ENCODE peak calls at places on chromosomes 11 and 22, in four cellular contexts. One of them, this sample, is unnamed.

GRCh38 chr22:32904044-32904443 is 102.5 kb downstream of the TIMP3 start:
- DNase-seq in stimulated activated naive CD8-positive, alpha-beta T cell treated with anti-CD3 and anti-CD28 coated beads, Interleukin-15, amount 100 ng/mL, for 72 hours: no peak
- DNase-seq in progenitor cell of endocrine pancreas: no peak
- DNase-seq in body of pancreas: peak
- DNase-seq in this sample: peak

GRCh38 chr22:32076726-32077550 is 33.9 kb downstream of the SLC5A1 start:
- DNase-seq in stimulated activated naive CD8-positive, alpha-beta T cell treated with anti-CD3 and anti-CD28 coated beads, Interleukin-15, amount 100 ng/mL, for 72 hours: no peak
- DNase-seq in progenitor cell of endocrine pancreas: no peak
- DNase-seq in body of pancreas: no peak
- DNase-seq in this sample: no peak

GRCh38 chr11:47216141-47216798 is 1.5 kb downstream of the DDB2 start:
- DNase-seq in stimulated activated naive CD8-positive, alpha-beta T cell treated with anti-CD3 and anti-CD28 coated beads, Interleukin-15, amount 100 ng/mL, for 72 hours: peak
- DNase-seq in progenitor cell of endocrine pancreas: no peak
- DNase-seq in body of pancreas: peak
- DNase-seq in this sample: no peak

GRCh38 chr11:9748361-9748970 is 84.6 kb downstream of the SWAP70 start:
- DNase-seq in stimulated activated naive CD8-positive, alpha-beta T cell treated with anti-CD3 and anti-CD28 coated beads, Interleukin-15, amount 100 ng/mL, for 72 hours: peak
- DNase-seq in progenitor cell of endocrine pancreas: no peak
- DNase-seq in body of pancreas: peak
- DNase-seq in this sample: no peak

GRCh38 chr11:1171985-1172728 is 14.4 kb downstream of the MUC5AC start:
- DNase-seq in stimulated activated naive CD8-positive, alpha-beta T cell treated with anti-CD3 and anti-CD28 coated beads, Interleukin-15, amount 100 ng/mL, for 72 hours: no peak
- DNase-seq in progenitor cell of endocrine pancreas: no peak
- DNase-seq in body of pancreas: no peak
- DNase-seq in this sample: no peak

GRCh38 chr11:94315664-94316063 is 11.3 kb downstream of the IZUMO1R start:
- DNase-seq in stimulated activated naive CD8-positive, alpha-beta T cell treated with anti-CD3 and anti-CD28 coated beads, Interleukin-15, amount 100 ng/mL, for 72 hours: no peak
- DNase-seq in progenitor cell of endocrine pancreas: no peak
- DNase-seq in body of pancreas: no peak
- DNase-seq in this sample: no peak

GRCh38 chr11:60459345-60459744 is 3.7 kb downstream of the MS4A1 start:
- DNase-seq in stimulated activated naive CD8-positive, alpha-beta T cell treated with anti-CD3 and anti-CD28 coated beads, Interleukin-15, amount 100 ng/mL, for 72 hours: no peak
- DNase-seq in progenitor cell of endocrine pancreas: no peak
- DNase-seq in body of pancreas: no peak
- DNase-seq in this sample: no peak

GRCh38 chr11:107733518-107733917 is 21.7 kb upstream of the SLN start:
- DNase-seq in stimulated activated naive CD8-positive, alpha-beta T cell treated with anti-CD3 and anti-CD28 coated beads, Interleukin-15, amount 100 ng/mL, for 72 hours: no peak
- DNase-seq in progenitor cell of endocrine pancreas: no peak
- DNase-seq in body of pancreas: no peak
- DNase-seq in this sample: no peak

GRCh38 chr11:65615950-65616574 is 486 bp downstream of the PCNX3 start:
- DNase-seq in stimulated activated naive CD8-positive, alpha-beta T cell treated with anti-CD3 and anti-CD28 coated beads, Interleukin-15, amount 100 ng/mL, for 72 hours: no peak
- DNase-seq in progenitor cell of endocrine pancreas: no peak
- DNase-seq in body of pancreas: peak
- DNase-seq in this sample: no peak

GRCh38 chr11:37459430-37459829 is 861.4 kb upstream of the RAG2 start:
- DNase-seq in stimulated activated naive CD8-positive, alpha-beta T cell treated with anti-CD3 and anti-CD28 coated beads, Interleukin-15, amount 100 ng/mL, for 72 hours: no peak
- DNase-seq in progenitor cell of endocrine pancreas: no peak
- DNase-seq in body of pancreas: no peak
- DNase-seq in this sample: no peak

GRCh38 chr11:106999203-106999602 is 19.1 kb downstream of the GUCY1A2 start:
- DNase-seq in stimulated activated naive CD8-positive, alpha-beta T cell treated with anti-CD3 and anti-CD28 coated beads, Interleukin-15, amount 100 ng/mL, for 72 hours: no peak
- DNase-seq in progenitor cell of endocrine pancreas: no peak
- DNase-seq in body of pancreas: no peak
- DNase-seq in this sample: no peak

GRCh38 chr11:2574553-2575535 is 125.0 kb downstream of the KCNQ1OT1 start:
- DNase-seq in stimulated activated naive CD8-positive, alpha-beta T cell treated with anti-CD3 and anti-CD28 coated beads, Interleukin-15, amount 100 ng/mL, for 72 hours: no peak
- DNase-seq in progenitor cell of endocrine pancreas: no peak
- DNase-seq in body of pancreas: peak
- DNase-seq in this sample: no peak

GRCh38 chr11:85663781-85664560 is 958 bp downstream of the CREBZF start:
- DNase-seq in stimulated activated naive CD8-positive, alpha-beta T cell treated with anti-CD3 and anti-CD28 coated beads, Interleukin-15, amount 100 ng/mL, for 72 hours: peak
- DNase-seq in progenitor cell of endocrine pancreas: peak
- DNase-seq in body of pancreas: peak
- DNase-seq in this sample: no peak

GRCh38 chr11:2151500-2152257 is 9.3 kb downstream of the INS start:
- DNase-seq in stimulated activated naive CD8-positive, alpha-beta T cell treated with anti-CD3 and anti-CD28 coated beads, Interleukin-15, amount 100 ng/mL, for 72 hours: peak
- DNase-seq in progenitor cell of endocrine pancreas: peak
- DNase-seq in body of pancreas: peak
- DNase-seq in this sample: no peak

GRCh38 chr22:48276933-48277867 is 1514.8 kb downstream of the TBC1D22A start:
- DNase-seq in stimulated activated naive CD8-positive, alpha-beta T cell treated with anti-CD3 and anti-CD28 coated beads, Interleukin-15, amount 100 ng/mL, for 72 hours: no peak
- DNase-seq in progenitor cell of endocrine pancreas: no peak
- DNase-seq in body of pancreas: no peak
- DNase-seq in this sample: no peak

GRCh38 chr11:43920598-43921419 is 21.6 kb upstream of the C11orf96 start:
- DNase-seq in stimulated activated naive CD8-positive, alpha-beta T cell treated with anti-CD3 and anti-CD28 coated beads, Interleukin-15, amount 100 ng/mL, for 72 hours: peak
- DNase-seq in progenitor cell of endocrine pancreas: no peak
- DNase-seq in body of pancreas: peak
- DNase-seq in this sample: no peak

GRCh38 chr11:57539342-57539741 is 1.9 kb downstream of the SMTNL1 start:
- DNase-seq in stimulated activated naive CD8-positive, alpha-beta T cell treated with anti-CD3 and anti-CD28 coated beads, Interleukin-15, amount 100 ng/mL, for 72 hours: no peak
- DNase-seq in progenitor cell of endocrine pancreas: no peak
- DNase-seq in body of pancreas: no peak
- DNase-seq in this sample: no peak

GRCh38 chr11:65308281-65308891 is 6.3 kb upstream of the CDC42EP2 start:
- DNase-seq in stimulated activated naive CD8-positive, alpha-beta T cell treated with anti-CD3 and anti-CD28 coated beads, Interleukin-15, amount 100 ng/mL, for 72 hours: no peak
- DNase-seq in progenitor cell of endocrine pancreas: no peak
- DNase-seq in body of pancreas: peak
- DNase-seq in this sample: no peak

GRCh38 chr22:26547426-26547825 is 35.2 kb upstream of the TFIP11 start:
- DNase-seq in stimulated activated naive CD8-positive, alpha-beta T cell treated with anti-CD3 and anti-CD28 coated beads, Interleukin-15, amount 100 ng/mL, for 72 hours: peak
- DNase-seq in progenitor cell of endocrine pancreas: no peak
- DNase-seq in body of pancreas: no peak
- DNase-seq in this sample: no peak

GRCh38 chr11:3849297-3849874 is 6.1 kb upstream of the STIM1 start:
- DNase-seq in stimulated activated naive CD8-positive, alpha-beta T cell treated with anti-CD3 and anti-CD28 coated beads, Interleukin-15, amount 100 ng/mL, for 72 hours: peak
- DNase-seq in progenitor cell of endocrine pancreas: no peak
- DNase-seq in body of pancreas: peak
- DNase-seq in this sample: no peak

GRCh38 chr11:115364892-115365291 is 139.3 kb downstream of the CADM1 start:
- DNase-seq in stimulated activated naive CD8-positive, alpha-beta T cell treated with anti-CD3 and anti-CD28 coated beads, Interleukin-15, amount 100 ng/mL, for 72 hours: no peak
- DNase-seq in progenitor cell of endocrine pancreas: no peak
- DNase-seq in body of pancreas: no peak
- DNase-seq in this sample: no peak

GRCh38 chr11:14927146-14927545 is 35.1 kb upstream of the CYP2R1 start:
- DNase-seq in stimulated activated naive CD8-positive, alpha-beta T cell treated with anti-CD3 and anti-CD28 coated beads, Interleukin-15, amount 100 ng/mL, for 72 hours: no peak
- DNase-seq in progenitor cell of endocrine pancreas: no peak
- DNase-seq in body of pancreas: no peak
- DNase-seq in this sample: no peak

GRCh38 chr11:17389205-17389956 is 922 bp upstream of the KCNJ11 start:
- DNase-seq in stimulated activated naive CD8-positive, alpha-beta T cell treated with anti-CD3 and anti-CD28 coated beads, Interleukin-15, amount 100 ng/mL, for 72 hours: peak
- DNase-seq in progenitor cell of endocrine pancreas: peak
- DNase-seq in body of pancreas: peak
- DNase-seq in this sample: peak

GRCh38 chr11:74731301-74732094 is at the start of gene CHRDL2:
- DNase-seq in stimulated activated naive CD8-positive, alpha-beta T cell treated with anti-CD3 and anti-CD28 coated beads, Interleukin-15, amount 100 ng/mL, for 72 hours: no peak
- DNase-seq in progenitor cell of endocrine pancreas: peak
- DNase-seq in body of pancreas: peak
- DNase-seq in this sample: no peak

GRCh38 chr11:120108154-120108784 is 29.6 kb downstream of the TRIM29 start:
- DNase-seq in stimulated activated naive CD8-positive, alpha-beta T cell treated with anti-CD3 and anti-CD28 coated beads, Interleukin-15, amount 100 ng/mL, for 72 hours: peak
- DNase-seq in progenitor cell of endocrine pancreas: peak
- DNase-seq in body of pancreas: peak
- DNase-seq in this sample: no peak

GRCh38 chr11:33942954-33943353 is 51.1 kb upstream of the LMO2 start:
- DNase-seq in stimulated activated naive CD8-positive, alpha-beta T cell treated with anti-CD3 and anti-CD28 coated beads, Interleukin-15, amount 100 ng/mL, for 72 hours: no peak
- DNase-seq in progenitor cell of endocrine pancreas: no peak
- DNase-seq in body of pancreas: peak
- DNase-seq in this sample: no peak

GRCh38 chr11:93700830-93701229 is 39.3 kb downstream of the CEP295 start:
- DNase-seq in stimulated activated naive CD8-positive, alpha-beta T cell treated with anti-CD3 and anti-CD28 coated beads, Interleukin-15, amount 100 ng/mL, for 72 hours: no peak
- DNase-seq in progenitor cell of endocrine pancreas: no peak
- DNase-seq in body of pancreas: no peak
- DNase-seq in this sample: no peak

GRCh38 chr11:93537022-93537421 is 6.2 kb downstream of the SMCO4 start:
- DNase-seq in stimulated activated naive CD8-positive, alpha-beta T cell treated with anti-CD3 and anti-CD28 coated beads, Interleukin-15, amount 100 ng/mL, for 72 hours: no peak
- DNase-seq in progenitor cell of endocrine pancreas: no peak
- DNase-seq in body of pancreas: peak
- DNase-seq in this sample: no peak

GRCh38 chr11:113577356-113578163 is 102.4 kb upstream of the DRD2 start:
- DNase-seq in stimulated activated naive CD8-positive, alpha-beta T cell treated with anti-CD3 and anti-CD28 coated beads, Interleukin-15, amount 100 ng/mL, for 72 hours: no peak
- DNase-seq in progenitor cell of endocrine pancreas: no peak
- DNase-seq in body of pancreas: peak
- DNase-seq in this sample: no peak

GRCh38 chr22:17199131-17199731 is 20.0 kb downstream of the ADA2 start:
- DNase-seq in stimulated activated naive CD8-positive, alpha-beta T cell treated with anti-CD3 and anti-CD28 coated beads, Interleukin-15, amount 100 ng/mL, for 72 hours: no peak
- DNase-seq in progenitor cell of endocrine pancreas: peak
- DNase-seq in body of pancreas: no peak
- DNase-seq in this sample: peak

GRCh38 chr22:47442821-47443220 is 680.4 kb downstream of the TBC1D22A start:
- DNase-seq in stimulated activated naive CD8-positive, alpha-beta T cell treated with anti-CD3 and anti-CD28 coated beads, Interleukin-15, amount 100 ng/mL, for 72 hours: no peak
- DNase-seq in progenitor cell of endocrine pancreas: no peak
- DNase-seq in body of pancreas: no peak
- DNase-seq in this sample: no peak

GRCh38 chr22:30919973-30920372 is 48.6 kb downstream of the MORC2 start:
- DNase-seq in stimulated activated naive CD8-positive, alpha-beta T cell treated with anti-CD3 and anti-CD28 coated beads, Interleukin-15, amount 100 ng/mL, for 72 hours: no peak
- DNase-seq in progenitor cell of endocrine pancreas: no peak
- DNase-seq in body of pancreas: no peak
- DNase-seq in this sample: no peak

GRCh38 chr22:33879796-33880195 is 40.5 kb downstream of the LARGE1 start:
- DNase-seq in stimulated activated naive CD8-positive, alpha-beta T cell treated with anti-CD3 and anti-CD28 coated beads, Interleukin-15, amount 100 ng/mL, for 72 hours: no peak
- DNase-seq in progenitor cell of endocrine pancreas: no peak
- DNase-seq in body of pancreas: no peak
- DNase-seq in this sample: no peak

GRCh38 chr11:87437844-87438223 is 400.1 kb downstream of the TMEM135 start:
- DNase-seq in stimulated activated naive CD8-positive, alpha-beta T cell treated with anti-CD3 and anti-CD28 coated beads, Interleukin-15, amount 100 ng/mL, for 72 hours: no peak
- DNase-seq in progenitor cell of endocrine pancreas: no peak
- DNase-seq in body of pancreas: no peak
- DNase-seq in this sample: no peak

GRCh38 chr11:2649848-2650247 is 49.9 kb downstream of the KCNQ1OT1 start:
- DNase-seq in stimulated activated naive CD8-positive, alpha-beta T cell treated with anti-CD3 and anti-CD28 coated beads, Interleukin-15, amount 100 ng/mL, for 72 hours: no peak
- DNase-seq in progenitor cell of endocrine pancreas: no peak
- DNase-seq in body of pancreas: no peak
- DNase-seq in this sample: no peak

GRCh38 chr22:23305321-23305910 is 125.1 kb downstream of the BCR start:
- DNase-seq in stimulated activated naive CD8-positive, alpha-beta T cell treated with anti-CD3 and anti-CD28 coated beads, Interleukin-15, amount 100 ng/mL, for 72 hours: no peak
- DNase-seq in progenitor cell of endocrine pancreas: no peak
- DNase-seq in body of pancreas: no peak
- DNase-seq in this sample: no peak

GRCh38 chr22:17880020-17880419 is 105.8 kb upstream of the BID start:
- DNase-seq in stimulated activated naive CD8-positive, alpha-beta T cell treated with anti-CD3 and anti-CD28 coated beads, Interleukin-15, amount 100 ng/mL, for 72 hours: no peak
- DNase-seq in progenitor cell of endocrine pancreas: no peak
- DNase-seq in body of pancreas: no peak
- DNase-seq in this sample: no peak

GRCh38 chr11:128532571-128533091 is 54.7 kb downstream of the ETS1 start:
- DNase-seq in stimulated activated naive CD8-positive, alpha-beta T cell treated with anti-CD3 and anti-CD28 coated beads, Interleukin-15, amount 100 ng/mL, for 72 hours: no peak
- DNase-seq in progenitor cell of endocrine pancreas: no peak
- DNase-seq in body of pancreas: no peak
- DNase-seq in this sample: peak

GRCh38 chr22:30481711-30482110 is 9.9 kb upstream of the SEC14L3 start:
- DNase-seq in stimulated activated naive CD8-positive, alpha-beta T cell treated with anti-CD3 and anti-CD28 coated beads, Interleukin-15, amount 100 ng/mL, for 72 hours: no peak
- DNase-seq in progenitor cell of endocrine pancreas: no peak
- DNase-seq in body of pancreas: no peak
- DNase-seq in this sample: no peak